ENCODE peak calls at places on chromosomes 3 and 15, in six cellular contexts. R is IMR-90, C is H9, H is neuronal stem cell, M is mesenchymal stem cell, Z is H1. B is an unnamed sample. For H3K4me1, the result is how much of the 10 kb centered on the place peaks cover.

GRCh38 chr15:99487337-99487730 is 78.5 kb upstream of the MEF2A start:
- DNase-seq in R (no peak), C (no peak), H (no peak), M (peak), Z (no peak), B (no peak)

GRCh38 chr3:77825045-77825827 is 785.3 kb downstream of the ROBO2 start:
- DNase-seq in R (peak), C (no peak), H (no peak), M (peak), Z (no peak), B (peak)

GRCh38 chr3:88779482-88779881 is 327.9 kb upstream of the EPHA3 start:
- DNase-seq in R (no peak), C (no peak), H (no peak), M (no peak), Z (no peak), B (no peak)

GRCh38 chr3:173404156-173404555 is 6.6 kb downstream of the NLGN1 start:
- DNase-seq in R (no peak), C (no peak), H (no peak), M (no peak), Z (no peak), B (no peak)

GRCh38 chr3:134517796-134518195 is 31.9 kb downstream of the CEP63 start:
- DNase-seq in R (peak), C (no peak), H (no peak), M (peak), Z (no peak), B (peak)

GRCh38 chr3:187833799-187834578 is 88.7 kb upstream of the BCL6 start:
- DNase-seq in R (no peak), C (no peak), H (no peak), M (no peak), Z (no peak), B (no peak)

GRCh38 chr3:147672436-147672835 is 263.3 kb downstream of the ZIC1 start:
- DNase-seq in R (no peak), C (no peak), H (no peak), M (no peak), Z (no peak), B (no peak)

GRCh38 chr15:58441376-58442070 is 9.7 kb downstream of the LIPC start:
- DNase-seq in R (peak), C (no peak), H (no peak), M (peak), Z (no peak), B (peak)

GRCh38 chr3:194685050-194685722 is 497 bp upstream of the FAM43A start:
- DNase-seq in R (no peak), C (no peak), H (no peak), M (no peak), Z (no peak), B (no peak)

GRCh38 chr3:130609580-130609979 is 92.6 kb downstream of the COL6A6 start:
- DNase-seq in R (no peak), C (no peak), H (no peak), M (no peak), Z (no peak), B (no peak)

GRCh38 chr15:59999064-59999377 is 5.1 kb upstream of the FOXB1 start:
- DNase-seq in R (no peak), C (peak), H (no peak), M (no peak), Z (no peak), B (no peak)

GRCh38 chr15:40405501-40406381 is at the start of gene IVD:
- DNase-seq in R (peak), C (peak), H (peak), M (peak), Z (peak), B (peak)
- H4K8ac ChIP-seq in R (peak), C (no peak), H (no peak), M (peak), Z (peak), B (peak)

GRCh38 chr3:107377151-107377550 is at the start of gene CCDC54:
- DNase-seq in R (peak), C (no peak), H (no peak), M (no peak), Z (no peak), B (no peak)
- H3K14ac ChIP-seq in R (no peak), C (no peak), H (no peak), M (no peak), Z (no peak), B (no peak)

GRCh38 chr3:172150896-172151295 is 111.5 kb downstream of the FNDC3B start:
- DNase-seq in R (no peak), C (no peak), H (no peak), M (no peak), Z (no peak), B (no peak)
- H3K4me1 ChIP-seq in R (under half), C (under half), H (under half), M (under half), Z (under half), B (under half)

DNA sequence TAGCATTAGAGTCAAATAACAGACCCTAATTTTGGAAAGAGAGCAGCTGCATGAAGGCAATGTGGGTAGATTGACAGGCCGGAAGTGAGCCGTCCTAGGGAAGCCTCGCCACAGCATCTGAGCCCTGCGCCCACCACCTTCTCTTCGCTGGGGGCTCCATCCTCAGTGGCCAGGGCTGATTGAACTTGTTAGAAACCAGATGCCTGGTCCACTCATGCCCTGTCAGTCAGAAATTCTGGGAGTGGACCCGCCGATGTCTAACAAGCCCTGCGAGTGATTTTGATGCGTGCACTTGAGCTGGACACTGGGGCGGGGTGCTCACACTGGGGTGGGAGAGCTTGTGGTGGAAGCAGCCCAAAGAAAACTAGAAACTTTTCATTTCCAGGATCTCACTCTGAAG is 173.7 kb upstream of the NDN start:
- DNase-seq in R (no peak), C (no peak), H (no peak), M (no peak), Z (no peak), B (no peak)
- H4K8ac ChIP-seq in R (no peak), C (no peak), H (no peak), M (no peak), Z (no peak), B (no peak)

GRCh38 chr15:44836094-44836493 is 99.8 kb downstream of the TRIM69 start:
- DNase-seq in R (no peak), C (no peak), H (no peak), M (no peak), Z (no peak), B (peak)
- H3K14ac ChIP-seq in R (no peak), C (no peak), H (no peak), M (no peak), Z (no peak), B (no peak)

GRCh38 chr3:192917258-192917507 is 473 bp downstream of the MB21D2 start:
- DNase-seq in R (no peak), C (no peak), H (no peak), M (no peak), Z (no peak), B (no peak)

GRCh38 chr3:192914873-192915272 is 2.8 kb downstream of the MB21D2 start:
- DNase-seq in R (no peak), C (no peak), H (no peak), M (no peak), Z (no peak), B (no peak)

GRCh38 chr3:192916455-192917257 is 1.0 kb downstream of the MB21D2 start:
- DNase-seq in R (peak), C (peak), H (peak), M (peak), Z (peak), B (peak)

GRCh38 chr3:192915306-192915705 is 2.4 kb downstream of the MB21D2 start:
- DNase-seq in R (peak), C (peak), H (peak), M (peak), Z (no peak), B (peak)

DNA sequence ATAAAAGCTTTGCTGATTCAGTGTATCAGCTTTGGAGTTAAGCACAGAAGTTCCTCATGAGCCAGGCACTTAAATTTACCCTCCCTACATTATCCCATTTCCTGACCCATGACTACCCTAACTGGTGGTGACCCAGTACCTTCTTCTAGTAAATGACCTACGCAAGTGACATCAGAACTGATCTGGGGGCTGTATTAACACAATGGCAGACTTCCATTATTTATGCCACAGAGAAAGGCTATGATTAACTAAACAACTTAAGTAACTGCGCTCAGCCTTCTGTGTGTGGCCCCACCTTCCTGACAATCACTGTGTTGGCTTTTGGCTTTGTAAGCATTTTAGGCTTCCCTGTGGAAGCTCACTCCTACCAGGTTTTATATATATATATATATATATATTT is 1.9 kb downstream of the MB21D2 start:
- DNase-seq in R (peak), C (no peak), H (no peak), M (peak), Z (no peak), B (peak)
- H3K4me1 ChIP-seq in R (under half), C (under half), H (under half), M (under half), Z (under half), B (under half)

DNA sequence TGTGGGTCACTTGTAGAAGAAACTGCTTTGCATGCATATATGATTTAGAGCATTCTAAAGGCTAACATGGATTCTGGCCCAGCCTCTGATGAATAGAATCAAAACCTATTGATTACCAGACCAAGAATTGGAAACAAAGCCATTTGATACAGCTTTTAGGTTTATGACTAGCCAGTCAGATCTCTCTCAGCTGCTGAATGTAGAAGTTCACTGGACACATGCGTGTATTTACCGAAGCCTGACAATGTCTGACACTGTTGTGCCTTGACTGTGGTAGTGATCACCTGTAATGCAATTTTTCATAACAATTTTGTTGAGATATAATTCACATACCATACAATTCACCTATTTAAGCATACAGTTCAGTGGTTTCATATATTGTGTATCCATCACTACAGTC is 122.0 kb downstream of the FNDC3B start:
- DNase-seq in R (no peak), C (no peak), H (no peak), M (no peak), Z (no peak), B (no peak)
- H4K8ac ChIP-seq in R (no peak), C (no peak), H (no peak), M (no peak), Z (no peak), B (no peak)

GRCh38 chr3:16347548-16347947 is 82.5 kb downstream of the OXNAD1 start:
- DNase-seq in R (no peak), C (no peak), H (no peak), M (no peak), Z (no peak), B (no peak)
- H3K14ac ChIP-seq in R (no peak), C (no peak), H (no peak), M (no peak), Z (no peak), B (no peak)

DNA sequence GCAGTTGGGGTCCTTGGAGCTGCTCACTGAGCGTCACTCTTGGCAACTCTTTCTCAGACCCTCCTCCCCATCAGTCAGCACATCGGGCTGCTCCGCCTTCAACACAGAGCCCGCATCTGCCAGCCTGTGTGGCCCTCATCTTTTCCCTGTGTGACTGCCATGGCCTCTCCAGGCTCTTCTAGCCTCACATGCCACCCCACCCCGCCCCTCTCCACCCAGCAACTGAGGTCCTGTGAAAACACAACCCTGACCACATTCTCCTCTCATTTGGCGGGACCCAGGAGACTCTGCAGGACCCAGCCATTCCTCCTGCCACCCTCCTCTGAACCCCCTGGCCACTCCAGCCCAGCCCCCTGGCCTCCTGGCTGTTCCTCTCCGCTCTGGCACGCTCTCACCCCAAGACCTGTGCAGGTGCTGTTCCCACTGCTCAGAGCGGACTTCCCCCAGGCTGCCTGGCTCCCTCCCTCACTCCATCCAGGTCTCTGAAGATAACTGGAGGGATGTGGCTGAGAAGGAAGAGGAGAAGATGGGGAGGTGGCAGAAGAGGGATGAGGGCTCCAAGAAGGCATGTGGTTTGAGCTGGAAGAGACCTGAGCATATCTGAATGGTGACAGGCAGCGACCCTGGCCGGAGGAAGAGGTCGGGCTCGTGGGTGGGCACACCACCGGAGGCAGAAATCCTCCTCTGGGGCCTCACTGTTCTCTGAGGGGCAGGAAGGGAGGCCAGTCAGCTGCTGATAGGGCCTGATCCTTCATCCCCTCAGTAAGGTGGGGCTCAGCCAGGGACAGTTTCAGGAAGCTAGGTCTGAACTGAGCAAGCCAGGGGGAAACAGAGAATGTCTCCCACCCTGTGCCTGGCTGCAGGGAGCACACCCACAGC is 111.2 kb upstream of the RPL32 start:
- DNase-seq in R (no peak), C (no peak), H (no peak), M (no peak), Z (no peak), B (no peak)
- H3K4me1 ChIP-seq in R (under half), C (under half), H (under half), M (under half), Z (under half), B (under half)

B was measured in trophoblast cell.